ENCODE peak calls at places on chromosomes 5 and 9, in five cellular contexts. W is PC-3, D is colonic mucosa, C is endodermal cell, N is neural progenitor cell. Q is an unnamed sample. For H3K4me1, the result is how much of the 10 kb centered on the place peaks cover.

GRCh38 chr5:54469655-54470054 is 14.2 kb downstream of the HSPB3 start:
- DNase-seq in W (no peak), D (no peak), C (no peak), N (no peak), Q (no peak)

GRCh38 chr5:138466900-138467710 is 1.8 kb downstream of the EGR1 start:
- DNase-seq in W (no peak), D (no peak), C (no peak), N (no peak), Q (peak)

GRCh38 chr5:26121343-26121742 is 917.0 kb downstream of the CDH9 start:
- DNase-seq in W (peak), D (no peak), C (peak), N (peak), Q (no peak)

GRCh38 chr5:2877520-2877919 is 126.0 kb upstream of the IRX2 start:
- DNase-seq in W (no peak), D (no peak), C (peak), N (no peak), Q (no peak)

GRCh38 chr5:155587458-155587857 is 573.9 kb downstream of the KIF4B start:
- DNase-seq in W (no peak), D (no peak), C (no peak), N (no peak), Q (peak)

GRCh38 chr5:139960723-139961383 is 82.2 kb downstream of the NRG2 start:
- DNase-seq in W (no peak), D (no peak), C (peak), N (no peak), Q (no peak)

GRCh38 chr5:128403350-128403749 is 134.7 kb downstream of the FBN2 start:
- DNase-seq in W (no peak), D (no peak), C (no peak), N (no peak), Q (no peak)

GRCh38 chr9:130854086-130854485 is 19.0 kb downstream of the ABL1 start:
- DNase-seq in W (no peak), D (no peak), C (no peak), N (no peak), Q (no peak)

GRCh38 chr9:83430681-83431080 is 107.5 kb downstream of the FRMD3 start:
- DNase-seq in W (no peak), D (no peak), C (no peak), N (peak), Q (no peak)

GRCh38 chr5:5351288-5352089 is 71.0 kb upstream of the ICE1 start:
- DNase-seq in W (peak), D (no peak), C (no peak), N (peak), Q (no peak)

GRCh38 chr5:138095100-138095907 is 11.5 kb downstream of the WNT8A start:
- DNase-seq in W (no peak), D (no peak), C (peak), N (no peak), Q (no peak)

GRCh38 chr5:113205807-113206206 is 229.0 kb downstream of the TSSK1B start:
- DNase-seq in W (peak), D (no peak), C (peak), N (no peak), Q (no peak)

GRCh38 chr5:10695055-10695649 is 65.9 kb downstream of the DAP start:
- DNase-seq in W (peak), D (peak), C (peak), N (peak), Q (peak)

GRCh38 chr5:149893403-149893931 is 51.1 kb downstream of the PDE6A start:
- DNase-seq in W (no peak), D (no peak), C (no peak), N (no peak), Q (no peak)

GRCh38 chr9:7545766-7546165 is 253.8 kb downstream of the DMAC1 start:
- DNase-seq in W (no peak), D (no peak), C (no peak), N (no peak), Q (no peak)

GRCh38 chr5:176609724-176610429 is at the start of gene GPRIN1:
- DNase-seq in W (peak), D (peak), C (peak), N (peak), Q (no peak)

GRCh38 chr5:176361437-176362097 is at the start of gene KIAA1191:
- DNase-seq in W (peak), D (peak), C (peak), N (peak), Q (peak)

GRCh38 chr5:160260881-160261815 is 31.8 kb downstream of the FABP6 start:
- DNase-seq in W (peak), D (peak), C (peak), N (peak), Q (peak)

GRCh38 chr5:54725391-54726280 is 208.1 kb downstream of the SNX18 start:
- DNase-seq in W (peak), D (no peak), C (no peak), N (no peak), Q (no peak)

GRCh38 chr5:1511651-1512540 is 11.9 kb downstream of the LPCAT1 start:
- DNase-seq in W (peak), D (peak), C (peak), N (peak), Q (peak)

GRCh38 chr5:169272111-169272510 is 28.8 kb downstream of the SLIT3 start:
- DNase-seq in W (no peak), D (no peak), C (no peak), N (no peak), Q (no peak)

GRCh38 chr5:164296603-164297080 is 791.2 kb downstream of the MAT2B start:
- DNase-seq in W (no peak), D (no peak), C (peak), N (peak), Q (no peak)

GRCh38 chr9:98708933-98709911 is at the start of gene GABBR2:
- DNase-seq in W (no peak), D (no peak), C (peak), N (peak), Q (no peak)

GRCh38 chr5:53126514-53126913 is 17.0 kb upstream of the MOCS2 start:
- DNase-seq in W (peak), D (no peak), C (no peak), N (no peak), Q (no peak)

GRCh38 chr5:116566251-116566650 is 8.4 kb downstream of the SEMA6A start:
- DNase-seq in W (no peak), D (no peak), C (no peak), N (no peak), Q (no peak)
- H3K4me1 ChIP-seq in W (under half), D (under half), C (under half), N (half or more), Q (under half)

GRCh38 chr5:171667341-171668096 is 118.1 kb upstream of the SMIM23 start:
- DNase-seq in W (no peak), D (no peak), C (peak), N (peak), Q (no peak)
- H3K4me3 ChIP-seq in W (no peak), D (no peak), C (no peak), N (no peak), Q (no peak)

DNA sequence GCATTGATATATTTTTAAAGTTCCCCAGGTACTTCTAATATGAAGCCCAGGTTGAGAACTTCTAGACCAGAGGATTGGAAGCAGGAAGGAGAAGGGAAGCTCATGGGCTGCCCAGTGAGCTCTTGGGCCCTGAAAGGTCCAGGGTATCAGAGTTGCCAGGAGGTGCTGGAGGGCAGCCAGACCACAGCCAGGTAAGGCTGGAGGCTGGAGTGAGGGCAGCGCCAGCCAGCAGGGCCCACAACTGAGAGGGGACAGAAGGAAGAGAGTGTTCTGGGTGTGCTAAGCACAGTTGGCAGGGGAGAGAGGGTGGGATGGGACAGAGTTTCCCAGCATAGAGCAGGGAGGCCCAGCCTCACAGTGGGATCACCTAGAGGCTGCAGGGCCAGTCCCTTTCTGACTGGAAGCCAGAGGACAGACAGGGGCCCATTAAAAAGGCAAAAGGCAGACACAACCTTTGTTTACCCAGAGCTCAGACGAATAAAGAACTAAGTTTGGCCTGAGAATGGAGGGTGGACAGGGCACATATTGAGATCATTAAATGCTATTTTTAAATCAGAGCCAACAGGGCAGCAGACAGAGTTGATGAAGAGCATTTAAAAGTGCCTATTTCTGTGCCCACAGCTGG is 94.9 kb downstream of the PDE8B start:
- DNase-seq in W (no peak), D (no peak), C (no peak), N (no peak), Q (no peak)
- H3K9ac ChIP-seq in W (no peak), D (no peak), C (no peak), N (no peak), Q (no peak)

GRCh38 chr9:18490591-18491370 is 16.8 kb downstream of the ADAMTSL1 start:
- DNase-seq in W (peak), D (no peak), C (no peak), N (no peak), Q (peak)
- H3K4me1 ChIP-seq in W (half or more), D (under half), C (under half), N (under half), Q (under half)

GRCh38 chr9:128091571-128091970 is 23.5 kb downstream of the SLC25A25 start:
- DNase-seq in W (no peak), D (no peak), C (no peak), N (no peak), Q (peak)
- H3K4me3 ChIP-seq in W (no peak), D (no peak), C (no peak), N (no peak), Q (no peak)

GRCh38 chr5:148455055-148455675 is 71.4 kb downstream of the FBXO38 start:
- DNase-seq in W (no peak), D (no peak), C (no peak), N (no peak), Q (no peak)

GRCh38 chr5:148457183-148457620 is 73.4 kb downstream of the FBXO38 start:
- DNase-seq in W (peak), D (no peak), C (no peak), N (peak), Q (no peak)

GRCh38 chr5:148459669-148460068 is 75.9 kb downstream of the FBXO38 start:
- DNase-seq in W (no peak), D (no peak), C (no peak), N (no peak), Q (no peak)

GRCh38 chr5:148454576-148454975 is 70.8 kb downstream of the FBXO38 start:
- DNase-seq in W (no peak), D (no peak), C (peak), N (no peak), Q (no peak)

DNA sequence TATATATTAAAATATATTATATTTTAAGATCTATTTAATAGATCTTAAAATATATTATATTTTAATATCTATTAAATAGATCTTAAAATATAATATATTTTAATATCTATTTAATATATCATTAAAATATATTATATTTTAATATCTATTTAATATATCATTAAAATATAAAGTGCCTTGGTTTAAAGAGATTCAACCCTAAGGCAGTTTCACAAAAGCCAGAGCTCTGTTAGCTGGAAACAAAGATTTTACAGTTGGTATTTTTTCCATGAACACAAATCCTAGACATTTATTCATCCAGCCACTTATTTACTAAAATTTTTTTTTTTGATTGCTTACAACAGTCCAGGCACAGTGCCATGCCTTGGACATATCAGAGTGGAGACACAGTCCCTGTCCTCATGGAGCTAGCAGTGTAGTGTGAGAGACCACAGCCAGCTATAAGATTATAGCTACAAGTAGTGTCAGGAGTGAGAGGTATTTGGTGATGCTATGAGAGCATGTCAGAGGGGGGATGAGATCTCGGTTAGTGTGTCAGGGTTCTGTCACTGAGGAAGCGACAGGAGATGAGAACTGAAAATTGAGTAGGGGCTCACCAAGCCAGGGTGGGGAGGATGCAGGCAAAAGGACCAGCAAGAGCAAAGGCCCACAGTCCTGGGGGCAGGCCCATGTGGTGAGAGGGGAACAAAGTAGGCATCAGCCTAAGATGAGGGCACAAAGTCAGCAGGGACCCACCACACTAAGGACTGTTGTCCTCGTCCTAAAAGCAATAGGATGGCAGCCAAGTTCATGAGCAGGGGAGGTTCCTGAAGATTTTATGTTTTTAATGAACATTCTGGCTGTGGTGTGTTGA is 74.5 kb downstream of the FBXO38 start:
- DNase-seq in W (no peak), D (no peak), C (no peak), N (no peak), Q (no peak)
- H3K9ac ChIP-seq in W (no peak), D (no peak), C (no peak), N (no peak), Q (no peak)

GRCh38 chr9:127098916-127099315 is 23.5 kb downstream of the ANGPTL2 start:
- DNase-seq in W (no peak), D (no peak), C (no peak), N (no peak), Q (no peak)

GRCh38 chr9:127097683-127098082 is 24.8 kb downstream of the ANGPTL2 start:
- DNase-seq in W (no peak), D (no peak), C (no peak), N (no peak), Q (no peak)

GRCh38 chr9:127093319-127094020 is 29.0 kb downstream of the ANGPTL2 start:
- DNase-seq in W (no peak), D (no peak), C (peak), N (no peak), Q (no peak)

GRCh38 chr9:127095416-127095815 is 27.0 kb downstream of the ANGPTL2 start:
- DNase-seq in W (no peak), D (no peak), C (peak), N (no peak), Q (no peak)

DNA sequence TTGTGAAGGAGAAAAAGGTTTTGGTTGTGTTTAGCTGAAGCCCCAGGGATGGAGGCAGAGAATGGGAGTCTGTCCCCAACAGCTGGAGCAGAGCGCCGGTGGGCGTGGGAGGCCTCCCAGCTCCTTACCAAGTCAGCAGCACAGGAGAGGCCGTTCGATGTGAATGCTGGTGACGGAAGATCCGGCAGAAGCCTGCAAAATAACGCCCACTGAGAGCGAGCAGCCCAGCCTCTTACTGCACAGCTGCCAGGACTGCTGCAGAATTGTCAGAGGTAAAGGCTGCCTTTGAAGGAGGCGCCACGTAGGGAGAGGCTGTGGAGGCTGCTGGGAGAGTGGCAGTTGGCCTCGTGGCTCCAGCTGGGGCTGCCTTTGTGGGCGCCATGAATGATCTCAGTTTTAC is 26.2 kb downstream of the ANGPTL2 start:
- DNase-seq in W (no peak), D (no peak), C (peak), N (no peak), Q (no peak)
- H3K4me1 ChIP-seq in W (under half), D (under half), C (under half), N (under half), Q (under half)

Q was measured in kidney.